ENCODE peak calls at places on chromosomes 12 and 14, in four cellular contexts. S, L, F and C are unnamed samples.

GRCh38 chr12:56657416-56658379 is 11.9 kb upstream of the ATP5F1B start:
- DNase-seq in L (no peak), S (no peak), F (peak), C (peak)

GRCh38 chr12:127267128-127267527 is 999.8 kb upstream of the TMEM132C start:
- DNase-seq in F (no peak), L (no peak), S (no peak), C (no peak)

GRCh38 chr12:67362526-67362925 is 93.4 kb downstream of the CAND1 start:
- DNase-seq in S (no peak), F (peak), L (no peak), C (no peak)

GRCh38 chr14:72844528-72844927 is 49.4 kb downstream of the DPF3 start:
- DNase-seq in F (no peak), S (no peak), L (no peak), C (no peak)

GRCh38 chr14:60514378-60515243 is 5.7 kb downstream of the SIX6 start:
- DNase-seq in F (no peak), L (no peak), S (no peak), C (no peak)

GRCh38 chr12:52368494-52368893 is 1.2 kb upstream of the KRT85 start:
- DNase-seq in S (no peak), L (no peak), F (no peak), C (no peak)

GRCh38 chr14:104563191-104563741 is 16.3 kb upstream of the C14orf180 start:
- DNase-seq in L (no peak), S (no peak), F (no peak), C (no peak)

GRCh38 chr12:75953312-75953906 is 78.2 kb downstream of the PHLDA1 start:
- DNase-seq in S (no peak), F (no peak), L (peak), C (peak)

GRCh38 chr14:102594514-102595175 is 2.2 kb downstream of the RCOR1 start:
- DNase-seq in F (peak), S (no peak), L (peak), C (peak)

GRCh38 chr12:49389092-49389703 is 21.9 kb downstream of the SPATS2 start:
- DNase-seq in F (no peak), L (no peak), S (no peak), C (no peak)

GRCh38 chr14:56592746-56593544 is 13.3 kb downstream of the TMEM260 start:
- DNase-seq in L (no peak), S (no peak), F (no peak), C (no peak)

GRCh38 chr12:110928700-110929099 is 8.3 kb upstream of the MYL2 start:
- DNase-seq in F (no peak), S (no peak), L (no peak), C (no peak)

GRCh38 chr14:94392510-94392935 is 4.1 kb upstream of the SERPINA1 start:
- DNase-seq in F (peak), L (peak), S (no peak), C (peak)

GRCh38 chr14:102901633-102902032 is 20.8 kb upstream of the AMN start:
- DNase-seq in S (no peak), F (peak), L (no peak), C (no peak)

GRCh38 chr14:58107947-58108552 is 44.0 kb downstream of the ARMH4 start:
- DNase-seq in S (no peak), F (peak), L (peak), C (peak)

GRCh38 chr12:15712823-15713663 is 76.1 kb downstream of the EPS8 start:
- DNase-seq in S (no peak), L (no peak), F (no peak), C (no peak)

GRCh38 chr12:11826607-11827006 is 177.1 kb downstream of the ETV6 start:
- DNase-seq in F (no peak), L (no peak), S (no peak), C (no peak)

GRCh38 chr14:52318057-52318456 is 3.9 kb downstream of the PTGER2 start:
- DNase-seq in L (no peak), S (no peak), F (no peak), C (no peak)

GRCh38 chr14:101588990-101589389 is 27.7 kb downstream of the DIO3 start:
- DNase-seq in F (no peak), L (no peak), S (no peak), C (no peak)

GRCh38 chr14:75630695-75631452 is 29.8 kb downstream of the ERG28 start:
- DNase-seq in F (no peak), L (no peak), S (no peak), C (no peak)

GRCh38 chr12:50188280-50188781 is 21.2 kb upstream of the CERS5 start:
- DNase-seq in F (no peak), L (no peak), S (no peak), C (peak)

GRCh38 chr12:103809154-103809553 is 31.9 kb downstream of the NT5DC3 start:
- DNase-seq in L (no peak), S (no peak), F (no peak), C (no peak)

GRCh38 chr14:102126807-102127455 is 12.8 kb upstream of the WDR20 start:
- DNase-seq in S (no peak), F (no peak), L (no peak), C (no peak)

GRCh38 chr12:54251667-54252284 is 28.1 kb downstream of the CBX5 start:
- DNase-seq in L (peak), F (peak), S (no peak), C (no peak)

GRCh38 chr14:98189521-98189920 is 1082.5 kb downstream of the BCL11B start:
- DNase-seq in F (no peak), L (no peak), S (no peak), C (no peak)

GRCh38 chr12:94570161-94570560 is 80.2 kb downstream of the TMCC3 start:
- DNase-seq in F (no peak), L (peak), S (no peak), C (peak)

GRCh38 chr14:63493246-63493645 is 49.9 kb downstream of the PPP2R5E start:
- DNase-seq in F (peak), S (no peak), L (peak), C (peak)
- TF ChIP-seq CTCF in F (no peak), S (no peak), L (peak), C (no peak)

DNA sequence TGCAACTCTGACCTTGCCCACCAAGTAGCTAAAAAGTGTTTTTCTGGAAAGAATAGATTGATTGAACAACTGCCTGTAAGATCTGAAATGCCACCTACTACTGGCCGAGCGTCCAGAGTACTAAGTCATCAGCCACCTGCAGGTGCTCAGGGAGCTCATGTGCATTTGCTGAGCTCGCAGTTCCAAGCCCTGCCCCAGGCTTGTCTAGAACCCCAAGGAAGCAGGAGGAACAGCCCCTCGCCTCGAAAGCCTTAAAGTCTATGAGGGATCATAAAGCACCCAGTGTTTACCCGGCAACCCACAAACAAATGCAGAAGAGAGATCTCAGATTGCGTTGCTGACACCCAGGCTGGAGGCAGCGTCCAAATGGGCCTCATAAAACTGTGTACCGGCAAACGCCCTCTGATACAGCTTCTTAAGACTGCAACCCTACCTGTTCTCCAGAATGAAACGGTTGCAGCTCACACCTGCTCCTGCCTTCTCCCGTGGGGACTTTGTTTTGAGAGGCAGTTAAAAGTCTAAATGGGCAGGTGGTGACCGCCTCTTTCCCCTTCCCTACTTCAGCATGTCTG is 6.8 kb downstream of the KDM2B start:
- DNase-seq in L (no peak), F (no peak), S (no peak), C (no peak)
- TF ChIP-seq CTCF in L (no peak), F (no peak), S (no peak), C (no peak)

GRCh38 chr12:31950492-31950891 is 8.7 kb upstream of the RESF1 start:
- DNase-seq in L (no peak), S (no peak), F (no peak), C (no peak)

GRCh38 chr12:31952418-31952817 is 6.8 kb upstream of the RESF1 start:
- DNase-seq in L (no peak), F (no peak), S (no peak), C (no peak)

GRCh38 chr12:31950088-31950487 is 9.1 kb upstream of the RESF1 start:
- DNase-seq in F (no peak), S (no peak), L (no peak), C (no peak)

GRCh38 chr12:31951939-31952338 is 7.3 kb upstream of the RESF1 start:
- DNase-seq in S (no peak), F (peak), L (no peak), C (no peak)

GRCh38 chr12:31951008-31951407 is 8.2 kb upstream of the RESF1 start:
- DNase-seq in L (no peak), S (no peak), F (peak), C (no peak)
- TF ChIP-seq CTCF in L (no peak), S (no peak), F (no peak), C (no peak)

GRCh38 chr12:71755146-71755892 is 656 bp downstream of the RAB21 start:
- DNase-seq in L (peak), F (peak), S (peak), C (peak)
- TF ChIP-seq CTCF in L (peak), F (no peak), S (no peak), C (no peak)

GRCh38 chr12:38906482-38907170 is 1.2 kb upstream of the CPNE8 start:
- DNase-seq in L (peak), S (peak), F (peak), C (peak)
- TF ChIP-seq CTCF in L (no peak), S (peak), F (peak), C (peak)

DNA sequence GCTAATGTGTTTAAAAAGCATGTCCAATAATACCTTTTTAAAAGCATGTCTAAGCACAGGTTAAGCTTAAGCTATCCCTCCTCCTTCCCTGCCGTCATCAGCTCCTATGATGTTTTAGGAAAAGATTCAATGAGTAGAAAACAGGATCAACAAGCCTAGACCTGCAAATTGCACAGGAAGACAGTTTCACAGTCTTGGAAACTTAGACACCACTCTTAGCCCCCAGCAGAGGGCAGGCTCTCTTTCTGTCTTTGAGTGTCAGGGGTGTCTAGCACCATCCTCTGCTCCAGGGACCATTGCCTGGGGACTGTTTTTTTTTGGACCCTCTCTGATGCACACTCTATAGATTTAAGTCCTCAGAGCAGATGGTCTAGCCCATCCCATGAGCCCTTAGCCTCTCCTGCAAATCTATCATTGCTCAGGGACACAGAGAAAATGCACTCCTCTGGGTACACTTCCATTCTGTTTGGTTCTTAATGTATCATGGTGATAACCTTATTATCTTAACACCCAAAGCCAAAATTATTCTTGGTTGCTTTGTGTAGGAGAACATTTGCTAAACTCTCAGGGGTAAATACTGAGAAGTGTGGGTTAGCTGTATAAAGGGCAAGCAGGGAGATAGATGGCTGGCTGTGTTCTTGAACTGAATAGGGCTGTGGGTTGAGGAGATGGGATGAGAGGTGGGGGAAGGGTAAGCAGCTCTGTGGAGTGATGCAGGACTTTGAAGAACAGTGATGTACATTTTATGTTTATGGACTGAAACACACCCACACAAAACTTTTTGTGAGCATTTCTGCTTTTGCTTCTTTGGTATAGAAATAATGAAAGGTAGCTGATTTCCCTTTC is 259.9 kb upstream of the DDHD1 start:
- DNase-seq in F (peak), S (no peak), L (no peak), C (peak)
- TF ChIP-seq CTCF in F (peak), S (peak), L (peak), C (peak)

GRCh38 chr14:74549588-74549987 is 56.0 kb downstream of the ISCA2 start:
- DNase-seq in L (peak), S (no peak), F (no peak), C (peak)

GRCh38 chr14:74551001-74551400 is 57.4 kb downstream of the ISCA2 start:
- DNase-seq in L (no peak), S (peak), F (no peak), C (no peak)

GRCh38 chr14:74547331-74547927 is 53.9 kb downstream of the ISCA2 start:
- DNase-seq in S (peak), F (no peak), L (no peak), C (no peak)

GRCh38 chr14:74550071-74550470 is 56.5 kb downstream of the ISCA2 start:
- DNase-seq in F (no peak), S (peak), L (no peak), C (no peak)

DNA sequence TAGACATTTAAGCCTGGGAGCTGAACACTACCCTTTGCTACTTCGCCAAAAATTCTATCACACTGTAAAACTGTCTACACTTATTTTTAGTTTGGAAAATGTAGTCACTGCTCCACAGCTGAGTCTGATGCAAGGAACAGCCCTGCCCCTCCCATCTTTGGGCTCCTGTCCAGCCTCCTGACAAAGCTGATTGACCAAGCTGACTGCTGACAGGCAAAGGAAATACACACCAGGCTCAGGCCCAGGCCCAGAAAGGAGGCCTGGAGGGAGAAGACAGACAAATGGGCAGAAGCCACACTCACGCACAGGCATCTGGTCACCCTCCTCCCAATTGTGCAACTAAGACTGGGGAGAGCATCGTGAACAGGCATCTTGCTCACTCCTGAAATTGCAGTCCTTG is 55.3 kb downstream of the ISCA2 start:
- DNase-seq in S (peak), L (peak), F (no peak), C (no peak)
- TF ChIP-seq CTCF in S (no peak), L (no peak), F (no peak), C (no peak)